ENCODE peak calls at places on chromosome 2, in ten cellular contexts. Y is ovary, Q is uterus, M is K562, F is endothelial cell of umbilical vein, T is HCT116, R is A549, A is right lobe of liver, I is transverse colon, P is stomach. D is an unnamed sample.
A peak's percentile ranks its signal among the peaks of the same experiment; 100 is the strongest.

GRCh38 chr2:72157871-72158771 is 10.5 kb upstream of the CYP26B1 start:
- DNase-seq in M (no peak), T (no peak), R (no peak), I (no peak), P (no peak), A (no peak), F (no peak), Q (no peak), Y (no peak), D (no peak)

GRCh38 chr2:43023791-43024514 is 202.5 kb downstream of the ZFP36L2 start:
- DNase-seq in F (no peak), T (no peak), M (no peak), P (no peak), Q (no peak), A (no peak), Y (no peak), R (no peak), I (no peak), D (no peak)

GRCh38 chr2:66501267-66501666 is 66.3 kb downstream of the MEIS1 start:
- DNase-seq in M (no peak), I (no peak), Y (no peak), R (no peak), T (no peak), P (no peak), F (no peak), A (no peak), Q (no peak), D (no peak)

GRCh38 chr2:171592026-171592555 is 69.8 kb downstream of the CYBRD1 start:
- DNase-seq in M (no peak), T (no peak), R (no peak), I (no peak), Y (no peak), A (no peak), F (no peak), Q (no peak), P (no peak), D (no peak)

GRCh38 chr2:43083710-43084698 is 142.4 kb downstream of the ZFP36L2 start:
- DNase-seq in R (peak; percentile 34), F (no peak), A (no peak), I (no peak), T (no peak), Q (peak; percentile 85), P (no peak), Y (peak; percentile 60), M (peak; percentile 35), D (peak; percentile 88)

GRCh38 chr2:198916548-198916947 is 541.2 kb downstream of the SATB2 start:
- DNase-seq in F (no peak), Y (no peak), R (no peak), M (no peak), Q (no peak), T (no peak), P (no peak), I (peak; percentile 12), A (no peak), D (no peak)

GRCh38 chr2:176297067-176297466 is 27.8 kb downstream of the MTX2 start:
- DNase-seq in R (no peak), A (no peak), P (no peak), Q (no peak), Y (no peak), T (no peak), I (no peak), F (no peak), M (no peak), D (no peak)

GRCh38 chr2:9675369-9676351 is 44.9 kb upstream of the YWHAQ start:
- DNase-seq in A (no peak), M (no peak), I (no peak), R (peak; percentile 83), P (no peak), F (peak; percentile 62), Y (no peak), Q (no peak), T (no peak), D (no peak)

DNA sequence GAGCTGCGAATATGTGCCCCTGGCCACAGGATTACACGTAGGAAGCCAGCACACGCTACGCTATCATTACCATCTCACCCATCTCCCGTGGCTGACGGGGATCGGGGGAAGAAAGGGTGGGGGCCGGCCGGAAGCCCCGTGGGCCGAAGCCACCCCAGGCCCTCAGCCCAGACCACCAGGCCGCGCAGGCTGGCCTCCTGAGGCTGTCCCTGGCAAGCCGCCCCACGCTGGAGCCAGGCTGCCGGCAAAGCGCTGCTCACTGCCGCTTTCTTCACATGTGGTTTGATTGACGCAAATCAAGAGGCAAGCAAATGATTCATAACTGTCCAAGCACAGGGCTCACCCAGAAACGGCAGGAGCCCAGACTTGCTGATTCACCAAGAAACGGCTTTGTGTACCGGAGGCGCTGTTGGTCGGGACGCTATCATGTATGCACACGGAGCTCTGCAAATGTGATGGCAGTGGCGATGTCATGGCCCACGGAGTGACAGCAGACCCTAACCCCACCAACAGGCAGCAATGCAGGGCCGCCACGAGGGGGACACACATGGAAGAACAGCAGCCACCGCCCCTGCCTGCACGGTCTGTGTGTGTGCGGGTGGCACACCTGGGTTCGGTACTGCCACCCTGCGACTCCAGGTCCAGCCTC is 125.7 kb downstream of the HDAC4 start:
- DNase-seq in Q (peak; percentile 65), I (peak; percentile 72), P (peak; percentile 69), F (no peak), Y (peak; percentile 60), T (peak; percentile 97), A (no peak), R (peak; percentile 97), M (peak; percentile 57), D (peak; percentile 84)
- TF ChIP-seq POLR2A in Q (no peak), I (peak; percentile 18), P (no peak), F (no peak), Y (no peak), T (no peak), A (no peak), R (peak; percentile 25), M (no peak), D (peak; percentile 69)

GRCh38 chr2:234992624-234993349 is 41.0 kb downstream of the SH3BP4 start:
- DNase-seq in R (no peak), I (no peak), T (no peak), M (no peak), A (no peak), F (no peak), Q (no peak), Y (no peak), P (no peak), D (no peak)

GRCh38 chr2:234993547-234993981 is 41.7 kb downstream of the SH3BP4 start:
- DNase-seq in A (no peak), M (no peak), I (no peak), R (no peak), Y (no peak), F (no peak), T (no peak), Q (no peak), P (no peak), D (no peak)

GRCh38 chr2:234991290-234991689 is 39.5 kb downstream of the SH3BP4 start:
- DNase-seq in M (no peak), F (no peak), R (no peak), Y (no peak), P (no peak), T (no peak), A (no peak), Q (no peak), I (no peak), D (no peak)

GRCh38 chr2:234991793-234992192 is 40.0 kb downstream of the SH3BP4 start:
- DNase-seq in F (no peak), Y (no peak), I (no peak), A (no peak), M (no peak), P (no peak), R (no peak), Q (no peak), T (no peak), D (no peak)

GRCh38 chr2:234992196-234992595 is 40.4 kb downstream of the SH3BP4 start:
- DNase-seq in A (no peak), P (no peak), M (no peak), F (no peak), T (no peak), Y (no peak), I (no peak), Q (no peak), R (no peak), D (no peak)
- H3K4me1 ChIP-seq in A (peaks cover 15% of the 10 kb centered on the region), P (peaks cover 82% of the 10 kb centered on the region), M (no peaks in the 10 kb centered on the region), F (peaks cover 66% of the 10 kb centered on the region), T (peaks cover 32% of the 10 kb centered on the region), Y (peaks cover 34% of the 10 kb centered on the region), I (peaks cover 21% of the 10 kb centered on the region), Q (no peaks in the 10 kb centered on the region), R (peaks cover 48% of the 10 kb centered on the region), D (peaks cover 7% of the 10 kb centered on the region)

GRCh38 chr2:230706966-230707365 is 5.7 kb upstream of the CAB39 start:
- DNase-seq in I (no peak), A (no peak), F (no peak), Q (no peak), R (no peak), T (no peak), P (no peak), Y (no peak), M (no peak), D (no peak)

GRCh38 chr2:230701308-230701707 is 11.3 kb upstream of the CAB39 start:
- DNase-seq in T (no peak), F (no peak), P (no peak), Q (no peak), A (no peak), M (no peak), Y (no peak), R (no peak), I (no peak), D (no peak)

GRCh38 chr2:230703514-230703913 is 9.1 kb upstream of the CAB39 start:
- DNase-seq in Y (no peak), R (no peak), P (no peak), T (no peak), F (no peak), M (no peak), I (no peak), Q (no peak), A (no peak), D (no peak)

GRCh38 chr2:230708204-230708603 is 4.4 kb upstream of the CAB39 start:
- DNase-seq in Q (no peak), M (no peak), F (no peak), I (peak; percentile 43), P (no peak), A (no peak), Y (no peak), T (no peak), R (no peak), D (no peak)

GRCh38 chr2:230706053-230706498 is 6.6 kb upstream of the CAB39 start:
- DNase-seq in Q (no peak), Y (no peak), F (no peak), M (no peak), I (peak; percentile 78), T (no peak), R (peak; percentile 56), A (no peak), P (peak; percentile 50), D (no peak)
- TF ChIP-seq POLR2A in Q (no peak), Y (no peak), F (no peak), M (no peak), I (no peak), T (no peak), R (no peak), A (no peak), P (no peak), D (no peak)

GRCh38 chr2:74009577-74009976 is 24.9 kb downstream of the TET3 start:
- DNase-seq in P (no peak), R (no peak), Q (no peak), A (no peak), M (no peak), T (no peak), F (no peak), I (no peak), Y (no peak), D (no peak)

GRCh38 chr2:74005786-74006185 is 21.1 kb downstream of the TET3 start:
- DNase-seq in R (no peak), Y (no peak), F (no peak), Q (no peak), I (no peak), A (no peak), T (no peak), M (no peak), P (no peak), D (no peak)

GRCh38 chr2:74006424-74006823 is 21.7 kb downstream of the TET3 start:
- DNase-seq in T (no peak), I (no peak), M (no peak), R (no peak), Y (peak; percentile 80), Q (no peak), P (no peak), F (no peak), A (no peak), D (peak; percentile 13)

GRCh38 chr2:74008761-74009395 is 24.2 kb downstream of the TET3 start:
- DNase-seq in R (no peak), P (no peak), Q (no peak), M (no peak), I (no peak), T (no peak), F (no peak), A (no peak), Y (no peak), D (no peak)

GRCh38 chr2:74007120-74007519 is 22.4 kb downstream of the TET3 start:
- DNase-seq in Q (no peak), R (no peak), Y (no peak), M (no peak), T (no peak), I (no peak), F (no peak), A (no peak), P (no peak), D (no peak)
- H3K4me1 ChIP-seq in Q (peaks cover 32% of the 10 kb centered on the region), R (peaks cover 12% of the 10 kb centered on the region), Y (peaks cover 40% of the 10 kb centered on the region), M (peaks cover 63% of the 10 kb centered on the region), T (peaks cover 15% of the 10 kb centered on the region), I (peaks cover 22% of the 10 kb centered on the region), F (peaks cover 3% of the 10 kb centered on the region), A (peaks cover 17% of the 10 kb centered on the region), P (peaks cover 79% of the 10 kb centered on the region), D (peaks cover 6% of the 10 kb centered on the region)

D was measured in adrenal gland.